ENCODE peak calls at places on chromosomes 12 and 14, in nine cellular contexts. X, J, Z, A, D, B, F, M and O are unnamed samples.

GRCh38 chr12:121989266-121989950 is 32.3 kb upstream of the BCL7A start:
- DNase-seq in X (no peak), J (no peak), Z (no peak), A (no peak), D (no peak), B (no peak), F (no peak), M (no peak), O (no peak)

GRCh38 chr12:49129332-49130150 is 1.7 kb downstream of the TUBA1B start:
- DNase-seq in X (no peak), J (no peak), Z (no peak), A (no peak), D (no peak), B (no peak), F (no peak), M (no peak), O (no peak)

GRCh38 chr12:774051-774614 is 21.8 kb downstream of the WNK1 start:
- DNase-seq in X (peak), J (peak), Z (no peak), A (no peak), D (no peak), B (no peak), F (no peak), M (no peak), O (no peak)

GRCh38 chr14:60212503-60213371 is 36.3 kb upstream of the PPM1A start:
- DNase-seq in X (no peak), J (no peak), Z (no peak), A (no peak), D (no peak), B (no peak), F (no peak), M (no peak), O (no peak)

GRCh38 chr12:123150273-123150803 is 552 bp downstream of the PITPNM2 start:
- DNase-seq in X (peak), J (no peak), Z (no peak), A (no peak), D (peak), B (peak), F (no peak), M (no peak), O (no peak)

GRCh38 chr12:111270773-111271172 is 98.1 kb downstream of the PHETA1 start:
- DNase-seq in X (no peak), J (no peak), Z (no peak), A (no peak), D (peak), B (no peak), F (no peak), M (no peak), O (no peak)

GRCh38 chr12:116990329-116990728 is 79.6 kb downstream of the FBXW8 start:
- DNase-seq in X (no peak), J (no peak), Z (no peak), A (no peak), D (no peak), B (no peak), F (no peak), M (no peak), O (no peak)

GRCh38 chr12:123132951-123133619 is 17.8 kb downstream of the PITPNM2 start:
- DNase-seq in X (no peak), J (no peak), Z (no peak), A (no peak), D (no peak), B (no peak), F (no peak), M (no peak), O (no peak)

GRCh38 chr14:35818346-35819115 is 7.6 kb upstream of the BRMS1L start:
- DNase-seq in X (peak), J (peak), Z (peak), A (peak), D (peak), B (no peak), F (no peak), M (peak), O (no peak)

GRCh38 chr12:52440821-52441319 is 6.7 kb upstream of the KRT75 start:
- DNase-seq in X (no peak), J (peak), Z (no peak), A (no peak), D (peak), B (no peak), F (no peak), M (no peak), O (no peak)

GRCh38 chr12:54261817-54262402 is 18.0 kb downstream of the CBX5 start:
- DNase-seq in X (no peak), J (peak), Z (no peak), A (no peak), D (no peak), B (no peak), F (no peak), M (no peak), O (no peak)

GRCh38 chr14:21267886-21268611 is 1.2 kb downstream of the HNRNPC start:
- DNase-seq in X (no peak), J (peak), Z (no peak), A (no peak), D (no peak), B (no peak), F (no peak), M (no peak), O (no peak)

GRCh38 chr12:54304187-54304810 is 3.5 kb upstream of the NFE2 start:
- DNase-seq in X (no peak), J (peak), Z (no peak), A (no peak), D (peak), B (peak), F (no peak), M (peak), O (no peak)

GRCh38 chr12:5864913-5865312 is 80.1 kb downstream of the ANO2 start:
- DNase-seq in X (no peak), J (no peak), Z (no peak), A (no peak), D (no peak), B (no peak), F (no peak), M (no peak), O (no peak)

GRCh38 chr12:52032797-52033505 is 18.3 kb upstream of the NR4A1 start:
- DNase-seq in X (peak), J (peak), Z (peak), A (peak), D (peak), B (peak), F (peak), M (peak), O (peak)

GRCh38 chr14:61406670-61407069 is 85.3 kb downstream of the PRKCH start:
- DNase-seq in X (no peak), J (no peak), Z (no peak), A (no peak), D (no peak), B (no peak), F (no peak), M (no peak), O (no peak)

GRCh38 chr12:124562796-124563181 is 4.6 kb downstream of the NCOR2 start:
- DNase-seq in X (no peak), J (no peak), Z (no peak), A (no peak), D (no peak), B (no peak), F (no peak), M (no peak), O (no peak)

GRCh38 chr14:35419429-35419841 is 14.9 kb upstream of the NFKBIA start:
- DNase-seq in X (no peak), J (no peak), Z (no peak), A (no peak), D (peak), B (no peak), F (no peak), M (no peak), O (no peak)

GRCh38 chr14:53470351-53471043 is 317.4 kb upstream of the DDHD1 start:
- DNase-seq in X (no peak), J (peak), Z (no peak), A (no peak), D (no peak), B (no peak), F (no peak), M (no peak), O (no peak)

GRCh38 chr12:25495336-25496097 is 57.6 kb downstream of the LMNTD1 start:
- DNase-seq in X (no peak), J (peak), Z (peak), A (no peak), D (peak), B (no peak), F (no peak), M (no peak), O (peak)

GRCh38 chr12:44873898-44874297 is 2.2 kb downstream of the NELL2 start:
- DNase-seq in X (no peak), J (peak), Z (no peak), A (no peak), D (peak), B (no peak), F (no peak), M (no peak), O (no peak)

GRCh38 chr12:2641209-2641608 is 153.6 kb upstream of the FKBP4 start:
- DNase-seq in X (peak), J (peak), Z (no peak), A (no peak), D (peak), B (peak), F (no peak), M (peak), O (no peak)

GRCh38 chr12:25689996-25690501 is 137.0 kb upstream of the LMNTD1 start:
- DNase-seq in X (no peak), J (peak), Z (no peak), A (no peak), D (peak), B (no peak), F (peak), M (no peak), O (no peak)

GRCh38 chr12:15689751-15690191 is 99.4 kb downstream of the EPS8 start:
- DNase-seq in X (no peak), J (no peak), Z (no peak), A (no peak), D (no peak), B (no peak), F (no peak), M (no peak), O (no peak)